ENCODE peak calls at places on chromosomes 11 and 22, in eight cellular contexts. B is left cardiac atrium; X is HT1080; G is NCI-H2029; C is NCI-H774; I is activated CD4-positive, alpha-beta T cell treated with anti-CD3 and anti-CD28 coated beads, Interleukin-2, amount 50 U/mL, for 1 hour; F is mammary epithelial cell; N is ELR. M is an unnamed sample.

GRCh38 chr11:67267188-67268035 is 1.1 kb downstream of the GRK2 start:
- DNase-seq in B (peak; percentile 33), X (no peak), G (peak; percentile 51), C (no peak), I (no peak), F (peak; percentile 59), N (peak; percentile 24), M (peak; percentile 51)

GRCh38 chr11:26286472-26287066 is 45.4 kb upstream of the ANO3 start:
- DNase-seq in B (no peak), X (peak; percentile 21), G (no peak), C (no peak), I (no peak), F (peak; percentile 1), N (peak; percentile 56), M (no peak)

GRCh38 chr11:67611704-67612587 is 5.2 kb downstream of the NDUFV1 start:
- DNase-seq in B (no peak), X (no peak), G (no peak), C (no peak), I (no peak), F (no peak), N (no peak), M (no peak)

GRCh38 chr11:15826826-15827225 is 529.5 kb downstream of the SOX6 start:
- DNase-seq in B (peak; percentile 52), X (peak; percentile 48), G (no peak), C (no peak), I (no peak), F (peak; percentile 15), N (peak; percentile 20), M (no peak)

GRCh38 chr11:86587559-86588193 is 84.7 kb downstream of the ME3 start:
- DNase-seq in B (no peak), X (no peak), G (no peak), C (no peak), I (no peak), F (no peak), N (no peak), M (no peak)

GRCh38 chr22:44045171-44045570 is 21.1 kb downstream of the PARVB start:
- DNase-seq in B (no peak), X (no peak), G (no peak), C (no peak), I (no peak), F (no peak), N (peak; percentile 47), M (no peak)

GRCh38 chr11:8722156-8722555 is 39.6 kb downstream of the RPL27A start:
- DNase-seq in B (no peak), X (no peak), G (no peak), C (no peak), I (no peak), F (no peak), N (peak; percentile 32), M (no peak)

GRCh38 chr22:42282943-42283287 is 12.5 kb upstream of the TCF20 start:
- DNase-seq in B (no peak), X (no peak), G (no peak), C (no peak), I (no peak), F (no peak), N (no peak), M (no peak)